ENCODE peak calls at places on chromosomes 13 and 19, in four cellular contexts. O is OCI-LY7, R is cardiac muscle cell, K is A549. V is an unnamed sample.

GRCh38 chr19:18191640-18192062 is 1.4 kb upstream of the MPV17L2 start:
- DNase-seq in O (no peak), R (no peak), K (no peak), V (no peak)

GRCh38 chr13:26540319-26540718 is 17.2 kb upstream of the WASF3 start:
- DNase-seq in O (no peak), R (no peak), K (no peak), V (no peak)

GRCh38 chr19:35757231-35757748 is 461 bp upstream of the HSPB6 start:
- DNase-seq in O (no peak), R (peak; percentile 98), K (peak; percentile 63), V (peak; percentile 67)

GRCh38 chr13:44142911-44143665 is 230.5 kb upstream of the SERP2 start:
- DNase-seq in O (no peak), R (peak; percentile 29), K (peak; percentile 45), V (no peak)

GRCh38 chr19:18014197-18014596 is 6.2 kb downstream of the ARRDC2 start:
- DNase-seq in O (no peak), R (no peak), K (no peak), V (no peak)

GRCh38 chr19:51259348-51260245 is 8.7 kb downstream of the SIGLECL1 start:
- DNase-seq in O (peak; percentile 37), R (peak; percentile 54), K (peak; percentile 43), V (no peak)

GRCh38 chr19:50705422-50706019 is 14.1 kb downstream of the SHANK1 start:
- DNase-seq in O (peak; percentile 67), R (peak; percentile 76), K (peak; percentile 95), V (no peak)

GRCh38 chr13:62357887-62358645 is 942.4 kb upstream of the PCDH20 start:
- DNase-seq in O (peak; percentile 74), R (peak; percentile 56), K (peak; percentile 6), V (no peak)

GRCh38 chr13:65606622-65607021 is 1623.5 kb downstream of the PCDH9 start:
- DNase-seq in O (no peak), R (peak; percentile 72), K (no peak), V (peak; percentile 37)

GRCh38 chr13:104387514-104387913 is 1321.3 kb upstream of the SLC10A2 start:
- DNase-seq in O (no peak), R (no peak), K (no peak), V (no peak)

GRCh38 chr13:75635101-75635620 is 969 bp upstream of the LMO7 start:
- DNase-seq in O (no peak), R (no peak), K (no peak), V (no peak)

GRCh38 chr13:19957320-19958118 is 1.0 kb upstream of the ZMYM2 start:
- DNase-seq in O (peak; percentile 75), R (peak; percentile 92), K (peak; percentile 58), V (no peak)

GRCh38 chr13:41668130-41668757 is 210.9 kb downstream of the RGCC start:
- DNase-seq in O (peak; percentile 89), R (peak; percentile 97), K (peak; percentile 55), V (peak; percentile 81)

GRCh38 chr19:49895566-49896297 is 955 bp downstream of the IL4I1 start:
- DNase-seq in O (no peak), R (no peak), K (no peak), V (no peak)

GRCh38 chr19:38111898-38112297 is 112.1 kb downstream of the DPF1 start:
- DNase-seq in O (no peak), R (no peak), K (no peak), V (no peak)

GRCh38 chr13:21670006-21670882 is 629 bp upstream of the FGF9 start:
- DNase-seq in O (peak; percentile 88), R (peak; percentile 46), K (peak; percentile 21), V (no peak)

GRCh38 chr19:48543121-48543710 is 8.8 kb upstream of the SULT2B1 start:
- DNase-seq in O (no peak), R (peak; percentile 54), K (peak; percentile 69), V (no peak)

GRCh38 chr19:41299755-41300089 is 10.2 kb upstream of the CCDC97 start:
- DNase-seq in O (no peak), R (peak; percentile 78), K (no peak), V (no peak)

GRCh38 chr19:709196-709964 is 645 bp downstream of the PALM start:
- DNase-seq in O (no peak), R (no peak), K (no peak), V (no peak)

GRCh38 chr19:709965-710714 is 1.4 kb downstream of the PALM start:
- DNase-seq in O (no peak), R (no peak), K (no peak), V (no peak)

GRCh38 chr19:711224-711623 is 2.5 kb downstream of the PALM start:
- DNase-seq in O (no peak), R (no peak), K (no peak), V (no peak)

GRCh38 chr19:708154-709141 is at the start of gene PALM:
- DNase-seq in O (no peak), R (peak; percentile 38), K (no peak), V (no peak)

DNA sequence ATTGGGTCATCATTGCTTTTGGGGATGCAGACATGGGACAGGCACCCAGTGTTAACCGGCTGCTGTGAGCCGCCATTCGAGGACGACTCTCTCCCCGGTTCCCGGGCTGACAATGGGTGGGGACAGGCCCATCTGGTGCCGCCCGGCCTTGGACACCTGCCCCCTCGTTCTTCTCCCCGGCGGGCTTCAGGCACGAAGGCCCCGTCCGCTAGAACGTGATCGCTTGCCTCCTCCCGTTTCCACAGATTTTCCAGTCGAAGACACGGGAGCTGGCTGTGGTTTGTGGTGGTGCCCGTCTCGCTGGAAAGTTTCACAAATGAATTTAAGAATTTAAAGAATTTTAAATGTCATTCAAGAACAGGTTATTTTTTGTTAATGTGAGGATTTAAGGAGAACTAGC is 2.0 kb downstream of the PALM start:
- DNase-seq in O (no peak), R (no peak), K (no peak), V (no peak)
- H3K4me3 ChIP-seq in O (no peak overlapping the region), R (no peak overlapping the region), K (no peak overlapping the region), V (no peak overlapping the region)

DNA sequence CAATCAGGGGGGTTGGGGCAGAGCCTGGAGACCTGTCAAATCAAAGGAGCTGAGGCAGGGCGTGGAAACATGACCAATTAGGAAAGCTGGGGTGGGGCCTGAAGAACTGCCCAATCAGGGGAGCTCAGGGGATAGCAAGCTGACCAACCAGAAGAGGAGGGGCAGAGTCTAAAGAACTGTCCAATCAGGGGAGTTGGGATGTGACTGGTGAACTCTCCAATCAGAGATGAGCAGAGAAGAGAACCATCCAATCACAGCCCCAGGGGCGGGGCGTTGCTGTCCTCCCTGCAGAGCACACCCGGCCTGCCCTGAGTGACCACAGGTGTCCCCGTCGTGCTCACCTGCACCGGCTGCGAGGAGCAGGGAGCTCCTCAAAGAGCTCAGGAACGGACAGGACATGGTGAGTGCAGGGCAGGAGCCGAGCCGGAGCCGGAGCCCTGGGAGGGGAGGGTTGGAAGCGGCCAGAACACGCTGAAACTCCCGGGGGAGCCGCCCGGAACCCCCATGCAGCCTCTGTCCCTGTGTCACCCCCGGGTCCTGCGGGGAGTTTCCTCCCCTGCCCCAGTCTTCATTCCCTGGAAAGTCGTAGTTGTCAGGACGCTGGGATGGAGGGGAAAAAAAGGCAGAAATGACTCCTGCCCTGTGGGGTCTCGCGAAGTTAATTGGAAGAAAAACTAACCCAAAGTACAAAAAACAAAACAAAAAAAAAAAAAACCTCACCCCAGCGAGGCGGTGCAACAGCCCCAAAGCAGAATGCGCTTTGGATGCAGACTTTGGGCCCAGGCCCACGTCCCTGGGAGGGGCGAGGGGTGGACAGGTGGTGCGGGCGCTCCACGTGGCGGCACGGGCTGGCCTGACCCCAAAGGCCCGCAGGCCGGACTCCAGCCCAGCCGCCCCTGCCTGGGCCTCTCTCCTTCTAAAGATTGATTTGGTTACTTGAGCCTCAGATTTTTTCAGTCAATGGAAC is at the start of gene ZNF556:
- DNase-seq in O (peak; percentile 72), R (no peak), K (no peak), V (no peak)
- H3K4me3 ChIP-seq in O (no peak within 1 kb of the TSS), R (no peak within 1 kb of the TSS), K (no peak within 1 kb of the TSS), V (no peak within 1 kb of the TSS)

GRCh38 chr19:43906774-43907173 is 28.3 kb downstream of the ZNF45 start:
- DNase-seq in O (no peak), R (no peak), K (no peak), V (no peak)

GRCh38 chr19:43901395-43902390 is 33.4 kb downstream of the ZNF45 start:
- DNase-seq in O (no peak), R (peak; percentile 93), K (peak; percentile 57), V (peak; percentile 26)

GRCh38 chr19:43905897-43906296 is 29.2 kb downstream of the ZNF45 start:
- DNase-seq in O (no peak), R (no peak), K (no peak), V (no peak)

DNA sequence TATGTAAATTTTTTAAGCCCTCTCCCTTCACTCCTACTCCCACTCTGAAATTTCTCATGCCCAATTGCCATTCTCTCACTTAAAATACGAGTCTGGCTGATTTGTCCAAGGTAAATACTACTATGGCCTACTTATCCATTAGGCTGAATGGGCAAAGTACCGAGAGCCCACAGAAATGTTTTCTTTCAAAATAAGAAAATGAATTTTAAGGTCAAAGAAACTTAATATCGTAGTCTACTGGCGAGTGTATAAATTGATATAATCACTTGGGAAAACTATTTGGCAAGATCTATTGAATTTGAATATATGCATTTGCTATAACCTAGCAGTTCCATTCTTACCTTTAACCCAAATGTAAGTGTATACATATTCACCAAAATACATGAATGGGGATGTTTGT is 32.7 kb downstream of the ZNF45 start:
- DNase-seq in O (no peak), R (no peak), K (no peak), V (no peak)
- H3K4me3 ChIP-seq in O (no peak overlapping the region), R (peak overlapping the region; percentile 60), K (peak overlapping the region; percentile 48), V (no peak overlapping the region)

DNA sequence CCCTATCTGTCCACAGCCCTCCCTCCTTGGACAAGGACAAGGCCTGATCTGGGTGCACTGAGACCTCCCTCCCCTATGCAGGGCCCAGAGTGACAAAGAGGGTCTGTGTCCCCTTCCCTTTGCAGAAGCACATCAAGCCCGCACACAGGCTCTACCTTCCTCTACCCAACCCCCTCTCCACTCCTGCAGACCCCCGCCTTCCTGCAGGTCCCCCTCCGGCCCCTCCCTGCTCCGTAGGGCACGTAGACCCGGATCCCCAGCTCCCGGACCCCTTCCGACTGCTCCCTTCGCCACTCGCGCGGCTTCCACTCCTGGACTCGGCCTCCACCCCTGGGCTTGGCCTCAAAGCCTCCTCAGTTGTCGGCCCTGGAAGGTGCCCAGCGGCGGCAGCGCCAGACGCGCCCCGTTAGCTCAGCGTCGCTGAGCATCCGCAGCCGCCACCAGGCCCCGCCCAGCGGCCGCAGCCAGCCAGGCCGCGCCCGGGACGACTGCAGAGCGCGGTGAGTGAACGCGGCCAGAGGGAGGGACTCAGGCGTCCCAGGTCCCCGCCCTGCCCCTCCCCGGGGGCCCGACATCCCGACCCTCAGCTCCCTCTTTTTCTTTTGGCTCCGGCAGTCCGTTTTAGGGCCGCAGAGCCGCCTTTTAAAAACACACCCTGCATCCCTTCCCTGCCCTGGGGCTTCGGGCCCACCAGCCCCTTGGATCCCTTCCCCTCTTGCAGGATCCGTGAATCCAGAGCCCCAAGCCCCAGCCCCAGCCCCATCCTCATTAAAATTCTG is 1.6 kb upstream of the MYADM start:
- DNase-seq in O (no peak), R (peak; percentile 76), K (peak; percentile 78), V (no peak)
- H3K4me3 ChIP-seq in O (no peak overlapping the region), R (peak overlapping the region; percentile 56), K (peak overlapping the region; percentile 69), V (peak overlapping the region; percentile 59)

DNA sequence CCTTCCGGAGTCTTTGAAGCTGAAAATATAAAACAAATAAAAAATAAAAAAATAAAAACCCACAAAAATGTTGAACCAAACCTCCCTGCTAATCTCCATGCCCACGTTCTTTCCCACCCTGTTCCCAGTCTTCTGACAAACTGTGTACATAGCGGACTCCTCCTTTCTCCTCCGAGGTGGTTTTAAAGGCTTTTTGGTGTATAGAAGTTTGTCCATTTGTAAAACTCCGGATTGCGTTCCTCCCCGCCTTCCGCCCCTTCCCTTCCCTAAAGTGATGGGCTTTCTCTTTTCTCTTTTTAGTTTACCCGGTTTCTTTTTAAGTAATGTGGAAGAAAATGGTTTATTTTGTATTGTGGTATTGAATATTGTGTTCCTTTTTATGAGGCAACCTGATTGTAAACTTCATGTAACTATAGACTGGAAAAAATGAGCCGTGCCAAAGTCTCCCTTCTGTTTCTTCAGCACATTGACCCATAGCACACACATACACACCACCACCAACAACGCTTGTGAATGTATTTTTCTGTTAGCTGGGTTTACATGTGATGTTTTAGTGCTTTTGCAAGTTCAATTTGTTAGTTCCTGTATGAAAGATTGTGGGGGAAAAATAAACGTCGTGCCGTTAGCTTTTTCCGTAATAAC is 4.4 kb downstream of the ZIC2 start:
- DNase-seq in O (no peak), R (no peak), K (no peak), V (no peak)
- H3K4me3 ChIP-seq in O (no peak overlapping the region), R (no peak overlapping the region), K (peak overlapping the region; percentile 92), V (no peak overlapping the region)

V was measured in AG04449.